ENCODE peak calls at places on chromosomes 11 and 22, in seven cellular contexts. One of them, this sample, is unnamed.
A peak's percentile ranks its signal among the peaks of the same experiment; 100 is the strongest.

GRCh38 chr11:8291421-8292350 is 28.0 kb upstream of the LMO1 start:
- DNase-seq in GM12878: no peak
- DNase-seq in HCT116: no peak
- DNase-seq in HEK293T: no peak
- DNase-seq in K562: no peak
- DNase-seq in H1: no peak
- DNase-seq in WTC11: no peak
- DNase-seq in this sample: no peak

GRCh38 chr11:5042091-5042490 is 4.2 kb upstream of the OR52J3 start:
- DNase-seq in HCT116: no peak
- DNase-seq in GM12878: no peak
- DNase-seq in H1: no peak
- DNase-seq in K562: no peak
- DNase-seq in HEK293T: no peak
- DNase-seq in WTC11: no peak
- DNase-seq in this sample: no peak

GRCh38 chr22:23591203-23591791 is 11.2 kb upstream of the IGLL1 start:
- DNase-seq in HEK293T: peak; percentile 89
- DNase-seq in WTC11: peak; percentile 86
- DNase-seq in GM12878: no peak
- DNase-seq in K562: peak; percentile 60
- DNase-seq in HCT116: peak; percentile 51
- DNase-seq in H1: peak; percentile 78
- DNase-seq in this sample: peak; percentile 41

GRCh38 chr22:42969348-42969975 is 45.5 kb downstream of the PACSIN2 start:
- DNase-seq in WTC11: no peak
- DNase-seq in GM12878: no peak
- DNase-seq in H1: no peak
- DNase-seq in K562: no peak
- DNase-seq in HEK293T: no peak
- DNase-seq in HCT116: no peak
- DNase-seq in this sample: no peak

GRCh38 chr11:127027000-127027399 is 26.4 kb upstream of the KIRREL3 start:
- DNase-seq in H1: no peak
- DNase-seq in K562: no peak
- DNase-seq in GM12878: no peak
- DNase-seq in HCT116: no peak
- DNase-seq in WTC11: no peak
- DNase-seq in HEK293T: no peak
- DNase-seq in this sample: no peak

GRCh38 chr11:65188486-65188885 is 6.8 kb downstream of the CAPN1 start:
- DNase-seq in HEK293T: no peak
- DNase-seq in HCT116: no peak
- DNase-seq in H1: no peak
- DNase-seq in WTC11: no peak
- DNase-seq in K562: no peak
- DNase-seq in GM12878: no peak
- DNase-seq in this sample: no peak

GRCh38 chr22:17905445-17905844 is 118.9 kb downstream of the MICAL3 start:
- DNase-seq in H1: no peak
- DNase-seq in HCT116: no peak
- DNase-seq in HEK293T: no peak
- DNase-seq in WTC11: no peak
- DNase-seq in K562: no peak
- DNase-seq in GM12878: no peak
- DNase-seq in this sample: no peak

GRCh38 chr11:10208045-10208674 is 85.9 kb downstream of the SBF2 start:
- DNase-seq in HCT116: peak; percentile 58
- DNase-seq in WTC11: no peak
- DNase-seq in HEK293T: peak; percentile 43
- DNase-seq in H1: no peak
- DNase-seq in K562: peak; percentile 41
- DNase-seq in GM12878: peak; percentile 32
- DNase-seq in this sample: peak; percentile 41

GRCh38 chr11:94245121-94245520 is 59.3 kb upstream of the IZUMO1R start:
- DNase-seq in K562: no peak
- DNase-seq in H1: no peak
- DNase-seq in GM12878: no peak
- DNase-seq in HEK293T: no peak
- DNase-seq in WTC11: no peak
- DNase-seq in HCT116: no peak
- DNase-seq in this sample: no peak

GRCh38 chr22:23838686-23839468 is at the start of gene DERL3:
- DNase-seq in K562: peak; percentile 99
- DNase-seq in HCT116: no peak
- DNase-seq in HEK293T: peak; percentile 96
- DNase-seq in WTC11: peak; percentile 99
- DNase-seq in H1: peak; percentile 91
- DNase-seq in GM12878: peak; percentile 98
- DNase-seq in this sample: no peak

GRCh38 chr11:102142333-102142732 is 32.1 kb downstream of the YAP1 start:
- DNase-seq in HEK293T: no peak
- DNase-seq in GM12878: no peak
- DNase-seq in HCT116: no peak
- DNase-seq in WTC11: no peak
- DNase-seq in K562: no peak
- DNase-seq in H1: no peak
- DNase-seq in this sample: no peak

GRCh38 chr11:81331611-81332205 is 1402.0 kb downstream of the FAM181B start:
- DNase-seq in GM12878: no peak
- DNase-seq in HEK293T: no peak
- DNase-seq in H1: no peak
- DNase-seq in WTC11: no peak
- DNase-seq in HCT116: no peak
- DNase-seq in K562: no peak
- DNase-seq in this sample: no peak

GRCh38 chr11:5605849-5606248 is 9.4 kb downstream of the TRIM6 start:
- DNase-seq in K562: no peak
- DNase-seq in H1: no peak
- DNase-seq in GM12878: no peak
- DNase-seq in WTC11: no peak
- DNase-seq in HEK293T: no peak
- DNase-seq in HCT116: no peak
- DNase-seq in this sample: no peak

GRCh38 chr11:64759722-64760719 is at the start of gene PYGM:
- DNase-seq in K562: peak; percentile 36
- DNase-seq in H1: peak; percentile 77
- DNase-seq in GM12878: no peak
- DNase-seq in HEK293T: no peak
- DNase-seq in WTC11: peak; percentile 84
- DNase-seq in HCT116: no peak
- DNase-seq in this sample: no peak

GRCh38 chr11:69834251-69834650 is 15.0 kb upstream of the FGF3 start:
- DNase-seq in GM12878: no peak
- DNase-seq in H1: no peak
- DNase-seq in WTC11: no peak
- DNase-seq in K562: no peak
- DNase-seq in HEK293T: no peak
- DNase-seq in HCT116: no peak
- DNase-seq in this sample: no peak

GRCh38 chr11:70510571-70510970 is 112.2 kb downstream of the CTTN start:
- DNase-seq in K562: no peak
- DNase-seq in WTC11: no peak
- DNase-seq in H1: no peak
- DNase-seq in GM12878: no peak
- DNase-seq in HCT116: no peak
- DNase-seq in HEK293T: no peak
- DNase-seq in this sample: no peak

GRCh38 chr11:32858731-32859130 is 29.0 kb downstream of the PRRG4 start:
- DNase-seq in WTC11: no peak
- DNase-seq in K562: no peak
- DNase-seq in HCT116: no peak
- DNase-seq in HEK293T: no peak
- DNase-seq in H1: no peak
- DNase-seq in GM12878: no peak
- DNase-seq in this sample: no peak

GRCh38 chr22:48456449-48456848 is 1371.2 kb downstream of the BRD1 start:
- DNase-seq in HEK293T: no peak
- DNase-seq in H1: no peak
- DNase-seq in K562: no peak
- DNase-seq in GM12878: no peak
- DNase-seq in HCT116: no peak
- DNase-seq in WTC11: no peak
- DNase-seq in this sample: no peak

GRCh38 chr11:36213050-36213840 is 76.0 kb downstream of the COMMD9 start:
- DNase-seq in HCT116: no peak
- DNase-seq in HEK293T: no peak
- DNase-seq in H1: no peak
- DNase-seq in K562: no peak
- DNase-seq in WTC11: no peak
- DNase-seq in GM12878: no peak
- DNase-seq in this sample: no peak

DNA sequence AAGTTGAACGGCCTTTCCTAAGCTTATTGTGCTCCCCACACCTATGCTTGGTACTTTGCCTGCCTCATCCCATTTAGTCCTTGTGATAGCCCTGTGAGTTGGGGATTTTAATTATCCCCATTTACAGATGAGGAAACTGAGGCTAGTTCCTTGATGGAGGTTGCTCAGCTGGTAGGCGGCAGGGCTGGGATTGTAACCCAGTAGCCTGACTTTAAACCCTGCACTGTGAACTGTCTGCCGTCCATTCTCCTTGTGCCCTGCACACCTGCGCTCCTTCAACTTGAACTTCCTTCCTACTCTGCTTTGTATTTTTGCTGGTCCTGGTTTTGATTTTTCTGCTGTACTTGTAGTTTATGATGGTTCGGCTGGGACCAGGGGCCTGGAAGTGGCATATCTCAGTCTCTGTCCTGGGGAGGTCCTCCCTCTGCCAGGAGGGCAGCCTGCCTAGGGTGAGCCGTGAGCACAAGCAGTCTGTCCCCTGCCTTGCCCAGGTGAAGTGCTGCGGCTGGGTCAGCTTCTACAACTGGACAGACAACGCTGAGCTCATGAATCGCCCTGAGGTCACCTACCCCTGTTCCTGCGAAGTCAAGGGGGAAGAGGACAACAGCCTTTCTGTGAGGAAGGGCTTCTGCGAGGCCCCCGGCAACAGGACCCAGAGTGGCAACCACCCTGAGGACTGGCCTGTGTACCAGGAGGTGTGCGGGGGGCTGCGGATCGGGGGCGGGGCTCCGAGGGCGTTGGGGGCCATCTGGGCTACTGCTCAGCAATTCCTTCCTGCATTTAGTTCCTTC is 52.4 kb downstream of the CD82 start:
- DNase-seq in WTC11: no peak
- DNase-seq in GM12878: no peak
- DNase-seq in HEK293T: no peak
- DNase-seq in H1: no peak
- DNase-seq in K562: no peak
- DNase-seq in HCT116: no peak
- DNase-seq in this sample: no peak
- TF ChIP-seq SP1 in WTC11: no peak
- TF ChIP-seq SP1 in GM12878: no peak
- TF ChIP-seq SP1 in HEK293T: no peak
- TF ChIP-seq SP1 in H1: no peak
- TF ChIP-seq SP1 in K562: no peak
- TF ChIP-seq SP1 in HCT116: no peak
- TF ChIP-seq SP1 in this sample: no peak

GRCh38 chr11:14036495-14036894 is 74.0 kb downstream of the SPON1 start:
- DNase-seq in GM12878: no peak
- DNase-seq in HEK293T: no peak
- DNase-seq in HCT116: no peak
- DNase-seq in H1: no peak
- DNase-seq in K562: no peak
- DNase-seq in WTC11: no peak
- DNase-seq in this sample: no peak

GRCh38 chr11:14042686-14043440 is 80.3 kb downstream of the SPON1 start:
- DNase-seq in WTC11: no peak
- DNase-seq in HCT116: no peak
- DNase-seq in HEK293T: no peak
- DNase-seq in K562: no peak
- DNase-seq in H1: no peak
- DNase-seq in GM12878: no peak
- DNase-seq in this sample: no peak

GRCh38 chr11:14041565-14041964 is 79.0 kb downstream of the SPON1 start:
- DNase-seq in HEK293T: no peak
- DNase-seq in HCT116: no peak
- DNase-seq in K562: no peak
- DNase-seq in WTC11: no peak
- DNase-seq in GM12878: no peak
- DNase-seq in H1: no peak
- DNase-seq in this sample: no peak

GRCh38 chr11:14045417-14045816 is 82.9 kb downstream of the SPON1 start:
- DNase-seq in GM12878: no peak
- DNase-seq in HCT116: no peak
- DNase-seq in H1: no peak
- DNase-seq in HEK293T: no peak
- DNase-seq in K562: no peak
- DNase-seq in WTC11: no peak
- DNase-seq in this sample: no peak

DNA sequence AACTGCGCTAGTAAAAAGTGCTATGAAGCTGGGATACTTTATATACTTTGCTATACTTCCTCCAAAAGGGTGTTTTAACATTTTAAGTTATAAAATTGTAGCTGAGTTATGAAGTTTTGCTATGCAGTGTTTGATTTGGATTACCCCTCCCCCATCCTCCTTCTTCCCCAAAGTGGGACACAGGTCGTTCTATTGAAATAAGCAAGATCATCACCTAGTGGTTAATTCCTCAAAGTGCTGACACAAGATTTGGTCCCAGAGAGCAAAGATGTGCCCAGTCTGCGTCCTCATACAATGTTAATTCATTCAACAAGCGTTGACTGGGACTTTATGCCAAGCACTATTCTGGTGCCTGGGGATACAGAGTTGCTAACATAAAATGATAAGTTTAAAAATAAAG is 78.5 kb downstream of the SPON1 start:
- DNase-seq in HCT116: peak; percentile 22
- DNase-seq in GM12878: no peak
- DNase-seq in K562: peak; percentile 8
- DNase-seq in WTC11: no peak
- DNase-seq in HEK293T: no peak
- DNase-seq in H1: no peak
- DNase-seq in this sample: no peak
- TF ChIP-seq SP1 in HCT116: no peak
- TF ChIP-seq SP1 in GM12878: no peak
- TF ChIP-seq SP1 in K562: no peak
- TF ChIP-seq SP1 in WTC11: no peak
- TF ChIP-seq SP1 in HEK293T: no peak
- TF ChIP-seq SP1 in H1: no peak
- TF ChIP-seq SP1 in this sample: no peak

DNA sequence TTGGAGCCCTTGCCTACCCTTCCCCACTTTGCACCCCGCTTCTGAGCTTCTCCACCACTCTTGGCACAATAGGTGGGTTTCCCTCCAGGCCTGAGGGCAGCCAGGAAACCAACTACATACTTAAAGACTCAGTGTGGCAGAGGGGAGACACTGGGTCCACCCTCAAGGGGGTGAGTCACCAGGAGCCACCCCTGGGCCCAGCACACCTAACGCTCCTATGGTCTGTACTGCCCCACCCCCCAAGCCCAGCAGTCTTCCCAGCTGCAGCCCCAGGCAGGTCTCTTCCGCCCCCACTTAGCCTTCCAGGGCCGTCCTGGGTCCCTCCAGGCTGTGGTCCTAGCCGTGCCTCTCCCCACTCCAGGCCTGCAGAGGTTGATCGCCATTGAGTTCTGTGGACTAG is 3.2 kb upstream of the TMPRSS13 start:
- DNase-seq in HEK293T: no peak
- DNase-seq in HCT116: no peak
- DNase-seq in K562: no peak
- DNase-seq in H1: no peak
- DNase-seq in GM12878: no peak
- DNase-seq in WTC11: no peak
- DNase-seq in this sample: no peak
- TF ChIP-seq SP1 in HEK293T: no peak
- TF ChIP-seq SP1 in HCT116: no peak
- TF ChIP-seq SP1 in K562: no peak
- TF ChIP-seq SP1 in H1: no peak
- TF ChIP-seq SP1 in GM12878: no peak
- TF ChIP-seq SP1 in WTC11: no peak
- TF ChIP-seq SP1 in this sample: no peak

GRCh38 chr22:19824197-19825015 is 30.3 kb downstream of the GNB1L start:
- DNase-seq in HEK293T: no peak
- DNase-seq in GM12878: no peak
- DNase-seq in WTC11: no peak
- DNase-seq in H1: no peak
- DNase-seq in HCT116: no peak
- DNase-seq in K562: no peak
- DNase-seq in this sample: peak; percentile 41
- TF ChIP-seq SP1 in HEK293T: no peak
- TF ChIP-seq SP1 in GM12878: no peak
- TF ChIP-seq SP1 in WTC11: no peak
- TF ChIP-seq SP1 in H1: no peak
- TF ChIP-seq SP1 in HCT116: no peak
- TF ChIP-seq SP1 in K562: no peak
- TF ChIP-seq SP1 in this sample: no peak

This sample was measured in HepG2.